ENCODE peak calls at places on chromosome 5, in four cellular contexts. G is fibroblast of lung, A is astrocyte of the spinal cord, P is stomach. N is an unnamed sample.

GRCh38 chr5:74136276-74136675 is 504.3 kb downstream of the ENC1 start:
- DNase-seq in P (no peak), A (no peak), G (no peak), N (no peak)

GRCh38 chr5:109529520-109529919 is 119.7 kb upstream of the PJA2 start:
- DNase-seq in G (peak), A (peak), P (peak), N (no peak)

GRCh38 chr5:178895615-178896571 is at the start of gene ZFP2:
- DNase-seq in P (peak), G (peak), A (peak), N (peak)

GRCh38 chr5:62268239-62268638 is 37.8 kb upstream of the KIF2A start:
- DNase-seq in G (peak), A (no peak), P (no peak), N (no peak)

GRCh38 chr5:127615916-127616315 is 33.0 kb upstream of the CTXN3 start:
- DNase-seq in P (no peak), A (no peak), G (peak), N (peak)

GRCh38 chr5:73454379-73455036 is 5.9 kb upstream of the FOXD1 start:
- DNase-seq in G (peak), P (peak), A (peak), N (no peak)

GRCh38 chr5:112594060-112594850 is 143.4 kb upstream of the APC start:
- DNase-seq in P (no peak), A (no peak), G (peak), N (no peak)

GRCh38 chr5:107553063-107553676 is 117.6 kb downstream of the EFNA5 start:
- DNase-seq in G (peak), P (no peak), A (no peak), N (no peak)

GRCh38 chr5:87048156-87048555 is 219.5 kb upstream of the RASA1 start:
- DNase-seq in P (no peak), G (no peak), A (no peak), N (no peak)

GRCh38 chr5:68377733-68378132 is 162.2 kb downstream of the PIK3R1 start:
- DNase-seq in A (no peak), G (no peak), P (no peak), N (no peak)
- H3K4me3 ChIP-seq in A (no peak), G (no peak), P (no peak), N (no peak)

DNA sequence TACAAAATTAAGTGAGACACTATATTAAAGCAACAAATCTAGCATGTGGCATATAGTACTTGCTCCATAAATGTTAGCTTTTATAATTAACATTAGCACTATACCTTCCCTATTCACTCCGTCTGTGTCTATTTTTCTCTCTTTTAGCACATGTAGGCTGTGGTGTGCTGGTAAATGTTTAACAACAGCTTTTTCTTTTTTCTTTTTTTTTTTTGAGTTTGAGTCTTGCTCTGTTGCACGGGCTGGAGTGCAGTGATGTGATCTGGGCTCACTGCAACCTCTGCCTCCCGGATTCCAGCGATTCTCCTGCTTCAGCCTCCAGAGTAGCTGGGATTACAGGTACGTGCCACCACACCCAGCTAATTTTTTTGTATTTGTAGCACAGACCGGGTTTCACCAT is 62.1 kb downstream of the SPRY4 start:
- DNase-seq in G (no peak), A (no peak), P (no peak), N (no peak)
- H3K4me3 ChIP-seq in G (no peak), A (no peak), P (no peak), N (no peak)

DNA sequence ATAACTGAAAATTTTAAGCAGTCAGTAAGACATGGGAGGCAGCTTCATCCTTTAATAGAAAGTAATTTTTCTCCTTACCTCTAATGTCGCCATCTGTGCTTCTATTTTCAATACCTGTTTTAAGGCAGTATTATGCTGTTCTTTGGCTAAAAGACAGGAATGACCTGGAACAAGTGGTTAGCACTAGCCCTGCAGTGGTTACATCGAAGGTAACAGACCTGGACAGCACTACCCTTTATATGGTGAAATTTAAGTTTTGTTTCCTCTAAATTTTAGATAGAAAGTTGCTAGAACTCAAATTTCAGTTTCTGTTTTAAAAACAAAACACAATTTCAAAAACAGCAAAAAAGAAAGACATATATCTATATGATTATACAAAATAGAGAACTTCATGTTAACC is 534.1 kb upstream of the CDH6 start:
- DNase-seq in A (no peak), G (no peak), P (no peak), N (no peak)
- H3K4me3 ChIP-seq in A (no peak), G (no peak), P (no peak), N (no peak)

GRCh38 chr5:161201558-161201957 is 345.0 kb downstream of the GABRB2 start:
- DNase-seq in G (no peak), P (no peak), A (no peak), N (no peak)
- H3K4me3 ChIP-seq in G (no peak), P (no peak), A (no peak), N (no peak)

DNA sequence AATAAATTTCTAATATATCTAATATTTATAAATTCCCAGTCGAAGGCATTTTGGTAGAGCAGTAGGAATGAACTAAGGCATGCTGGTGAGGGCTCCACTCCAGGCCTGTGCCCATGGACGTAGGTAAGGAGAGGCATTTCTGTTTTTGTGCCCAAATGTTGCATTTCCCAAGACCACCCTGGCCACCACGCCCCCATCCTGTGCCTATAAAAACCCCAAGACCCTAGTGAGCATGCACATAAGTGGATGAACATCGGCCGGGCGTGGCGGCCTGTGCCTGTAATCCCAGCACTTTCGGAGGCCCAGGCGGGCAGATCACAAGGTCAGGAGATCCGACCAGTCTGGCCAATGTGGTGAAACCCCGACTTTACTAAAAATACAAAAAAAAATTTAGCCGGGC is 10.1 kb upstream of the MTMR12 start:
- DNase-seq in P (no peak), G (no peak), A (no peak), N (no peak)
- H3K4me3 ChIP-seq in P (no peak), G (no peak), A (no peak), N (no peak)

GRCh38 chr5:150783422-150783928 is 4.9 kb downstream of the SMIM3 start:
- DNase-seq in G (peak), P (peak), A (peak), N (no peak)

GRCh38 chr5:150780816-150781221 is 2.3 kb downstream of the SMIM3 start:
- DNase-seq in G (peak), A (peak), P (no peak), N (no peak)

GRCh38 chr5:150780180-150780692 is 1.7 kb downstream of the SMIM3 start:
- DNase-seq in G (peak), A (no peak), P (peak), N (no peak)

GRCh38 chr5:150781706-150782614 is 3.4 kb downstream of the SMIM3 start:
- DNase-seq in P (peak), A (peak), G (peak), N (no peak)

DNA sequence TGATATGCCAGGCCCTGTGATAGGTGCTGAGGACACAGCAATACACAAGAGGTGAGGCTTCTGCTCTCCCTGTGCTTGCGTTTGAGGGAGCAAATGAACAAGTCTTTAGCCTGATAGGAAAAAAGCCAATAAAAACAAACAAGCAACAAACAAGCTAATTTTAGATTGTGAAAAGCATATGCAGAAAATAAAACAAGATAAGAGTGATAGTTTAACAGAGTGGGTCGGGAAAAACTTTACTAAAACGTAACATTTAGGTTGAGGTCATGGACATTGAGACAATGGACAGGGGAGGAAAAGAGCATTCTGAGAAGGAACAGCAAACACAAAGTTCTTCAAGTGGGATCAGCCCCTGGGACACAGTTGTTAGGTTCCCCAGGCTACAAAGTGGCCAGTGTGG is 4.3 kb downstream of the SMIM3 start:
- DNase-seq in A (no peak), G (peak), P (no peak), N (no peak)
- H3K4me3 ChIP-seq in A (no peak), G (no peak), P (peak), N (no peak)

N was measured in NT2/D1.